ENCODE peak calls at places on chromosomes 4 and X, in seven cellular contexts. Z is BJ; F is WERI-Rb-1; N is dorsolateral prefrontal cortex; Y is CD4-positive, alpha-beta T cell; S is upper lobe of left lung; I is progenitor cell of endocrine pancreas. Q is an unnamed sample.

GRCh38 chr4:153137168-153137567 is 67.1 kb upstream of the TRIM2 start:
- DNase-seq in Z (no peak), F (no peak), N (no peak), Y (no peak), S (no peak), I (no peak), Q (no peak)

GRCh38 chr4:171846232-171846631 is 33.0 kb downstream of the GALNTL6 start:
- DNase-seq in Z (no peak), F (peak), N (no peak), Y (no peak), S (peak), I (peak), Q (no peak)

GRCh38 chr4:158997660-158998349 is 105.1 kb upstream of the RAPGEF2 start:
- DNase-seq in Z (no peak), F (no peak), N (no peak), Y (no peak), S (no peak), I (no peak), Q (no peak)

GRCh38 chr4:107380190-107380589 is 339.8 kb downstream of the PAPSS1 start:
- DNase-seq in Z (no peak), F (no peak), N (no peak), Y (no peak), S (no peak), I (no peak), Q (no peak)

GRCh38 chr4:1249731-1250526 is 999 bp upstream of the CTBP1 start:
- DNase-seq in Z (no peak), F (peak), N (no peak), Y (peak), S (peak), I (no peak), Q (no peak)

GRCh38 chr4:184648220-184649025 is 824 bp downstream of the CASP3 start:
- DNase-seq in Z (no peak), F (peak), N (peak), Y (peak), S (peak), I (peak), Q (peak)

GRCh38 chrX:154458116-154458953 is at the start of gene PLXNA3:
- DNase-seq in Z (no peak), F (peak), N (no peak), Y (peak), S (no peak), I (peak), Q (no peak)

GRCh38 chr4:84479663-84480062 is 19.4 kb downstream of the NKX6-1 start:
- DNase-seq in Z (no peak), F (peak), N (no peak), Y (no peak), S (no peak), I (no peak), Q (no peak)

GRCh38 chrX:644304-645023 is 13.9 kb downstream of the SHOX start:
- DNase-seq in Z (no peak), F (no peak), N (no peak), Y (no peak), S (no peak), I (no peak), Q (no peak)

GRCh38 chr4:2741626-2742025 is 14.5 kb downstream of the TNIP2 start:
- DNase-seq in Z (no peak), F (no peak), N (no peak), Y (no peak), S (no peak), I (no peak), Q (no peak)

GRCh38 chr4:174248407-174248806 is 35.1 kb downstream of the FBXO8 start:
- DNase-seq in Z (no peak), F (no peak), N (no peak), Y (no peak), S (no peak), I (no peak), Q (no peak)

DNA sequence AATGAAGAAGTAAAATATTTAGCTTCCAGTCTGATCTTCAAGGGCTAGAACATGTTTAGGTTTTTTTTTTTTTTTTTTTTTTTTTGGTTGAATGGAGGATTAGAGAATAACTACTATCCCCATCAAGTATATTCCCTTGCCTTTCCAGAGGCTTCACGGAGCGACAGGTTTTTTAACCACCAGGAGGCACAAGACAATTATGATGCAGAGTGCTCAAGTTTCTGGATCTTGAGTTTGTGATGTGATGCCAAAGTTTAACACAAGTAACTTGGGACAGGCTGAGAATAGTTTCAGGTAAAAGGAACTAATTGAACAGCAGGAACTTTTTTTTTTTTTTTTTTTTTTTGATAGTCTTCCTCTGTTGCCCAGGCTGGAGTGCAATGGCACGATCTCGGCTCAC is 30.3 kb downstream of the CCNI start:
- DNase-seq in Z (no peak), F (no peak), N (no peak), Y (no peak), S (no peak), I (no peak), Q (no peak)
- TF ChIP-seq CTCF in Z (peak), F (no peak), N (no peak), Y (no peak), S (no peak), I (peak), Q (no peak)

GRCh38 chr4:42122237-42122636 is 30.2 kb downstream of the BEND4 start:
- DNase-seq in Z (no peak), F (no peak), N (no peak), Y (no peak), S (no peak), I (no peak), Q (no peak)

GRCh38 chr4:42123071-42123644 is 29.3 kb downstream of the BEND4 start:
- DNase-seq in Z (no peak), F (no peak), N (no peak), Y (no peak), S (no peak), I (no peak), Q (no peak)

DNA sequence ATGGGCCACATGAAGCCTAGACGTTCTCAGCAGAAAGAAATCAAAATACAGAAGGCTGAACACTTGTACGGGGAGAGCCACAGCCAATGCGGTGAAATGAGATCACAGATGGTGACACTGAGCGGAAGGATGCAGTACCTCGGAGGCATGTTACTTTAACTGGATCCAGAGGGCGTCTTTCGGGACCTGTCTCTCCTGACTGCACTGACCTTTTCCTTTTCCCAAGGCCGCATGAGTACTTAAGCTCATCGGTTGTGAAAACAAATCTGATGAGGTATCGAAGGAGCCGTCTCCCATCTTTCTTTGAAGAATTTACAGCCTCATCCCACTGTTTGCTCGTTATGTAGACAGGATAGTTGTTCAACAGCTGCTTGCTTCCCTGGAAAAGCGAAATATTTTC is 32.5 kb downstream of the BEND4 start:
- DNase-seq in Z (no peak), F (no peak), N (no peak), Y (no peak), S (no peak), I (no peak), Q (no peak)
- TF ChIP-seq CTCF in Z (no peak), F (no peak), N (no peak), Y (no peak), S (no peak), I (no peak), Q (no peak)

GRCh38 chrX:78593701-78594100 is 65.4 kb downstream of the RTL3 start:
- DNase-seq in Z (no peak), F (no peak), N (no peak), Y (no peak), S (no peak), I (no peak), Q (no peak)

GRCh38 chrX:78592030-78592429 is 67.1 kb downstream of the RTL3 start:
- DNase-seq in Z (no peak), F (no peak), N (no peak), Y (no peak), S (no peak), I (no peak), Q (no peak)

GRCh38 chrX:78595901-78596502 is 63.1 kb downstream of the RTL3 start:
- DNase-seq in Z (no peak), F (no peak), N (no peak), Y (no peak), S (peak), I (no peak), Q (no peak)
- TF ChIP-seq CTCF in Z (peak), F (no peak), N (no peak), Y (no peak), S (no peak), I (peak), Q (no peak)

GRCh38 chrX:78573630-78574029 is 85.5 kb downstream of the RTL3 start:
- DNase-seq in Z (no peak), F (no peak), N (no peak), Y (no peak), S (no peak), I (no peak), Q (no peak)

GRCh38 chrX:78571849-78572248 is 87.3 kb downstream of the RTL3 start:
- DNase-seq in Z (no peak), F (no peak), N (no peak), Y (no peak), S (no peak), I (no peak), Q (no peak)

DNA sequence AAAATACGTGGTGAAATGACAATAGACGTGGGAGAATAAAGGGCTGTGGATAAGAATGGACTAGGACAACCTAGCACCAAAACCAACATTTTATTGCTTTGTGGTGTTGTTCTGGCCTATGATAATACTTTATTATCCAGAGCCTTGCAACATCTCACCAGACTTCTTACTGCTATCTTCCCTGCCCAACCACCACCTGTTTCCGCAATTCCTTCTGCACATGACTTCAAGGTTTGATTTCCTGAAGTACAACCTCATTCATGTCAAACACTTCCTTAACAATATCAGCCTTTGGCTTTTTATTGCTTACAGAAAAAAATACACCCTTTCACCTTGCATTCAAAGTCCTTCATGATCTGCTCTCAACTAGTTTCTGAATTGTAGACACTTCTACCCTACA is 84.8 kb downstream of the RTL3 start:
- DNase-seq in Z (no peak), F (no peak), N (no peak), Y (no peak), S (no peak), I (no peak), Q (no peak)
- TF ChIP-seq CTCF in Z (no peak), F (no peak), N (no peak), Y (no peak), S (no peak), I (no peak), Q (no peak)

GRCh38 chr4:183407635-183408463 is 36.6 kb upstream of the CDKN2AIP start:
- DNase-seq in Z (no peak), F (no peak), N (no peak), Y (no peak), S (no peak), I (no peak), Q (no peak)
- TF ChIP-seq CTCF in Z (no peak), F (no peak), N (no peak), Y (peak), S (no peak), I (no peak), Q (no peak)

GRCh38 chr4:6620296-6620695 is 20.2 kb upstream of the MRFAP1 start:
- DNase-seq in Z (no peak), F (no peak), N (no peak), Y (no peak), S (no peak), I (no peak), Q (no peak)

GRCh38 chr4:6619466-6620255 is 20.8 kb upstream of the MRFAP1 start:
- DNase-seq in Z (no peak), F (no peak), N (no peak), Y (no peak), S (no peak), I (no peak), Q (no peak)

GRCh38 chr4:6619116-6619465 is 21.4 kb upstream of the MRFAP1 start:
- DNase-seq in Z (no peak), F (no peak), N (no peak), Y (no peak), S (no peak), I (no peak), Q (no peak)

GRCh38 chr4:6617246-6617645 is 23.2 kb upstream of the MRFAP1 start:
- DNase-seq in Z (no peak), F (no peak), N (no peak), Y (no peak), S (no peak), I (no peak), Q (no peak)

DNA sequence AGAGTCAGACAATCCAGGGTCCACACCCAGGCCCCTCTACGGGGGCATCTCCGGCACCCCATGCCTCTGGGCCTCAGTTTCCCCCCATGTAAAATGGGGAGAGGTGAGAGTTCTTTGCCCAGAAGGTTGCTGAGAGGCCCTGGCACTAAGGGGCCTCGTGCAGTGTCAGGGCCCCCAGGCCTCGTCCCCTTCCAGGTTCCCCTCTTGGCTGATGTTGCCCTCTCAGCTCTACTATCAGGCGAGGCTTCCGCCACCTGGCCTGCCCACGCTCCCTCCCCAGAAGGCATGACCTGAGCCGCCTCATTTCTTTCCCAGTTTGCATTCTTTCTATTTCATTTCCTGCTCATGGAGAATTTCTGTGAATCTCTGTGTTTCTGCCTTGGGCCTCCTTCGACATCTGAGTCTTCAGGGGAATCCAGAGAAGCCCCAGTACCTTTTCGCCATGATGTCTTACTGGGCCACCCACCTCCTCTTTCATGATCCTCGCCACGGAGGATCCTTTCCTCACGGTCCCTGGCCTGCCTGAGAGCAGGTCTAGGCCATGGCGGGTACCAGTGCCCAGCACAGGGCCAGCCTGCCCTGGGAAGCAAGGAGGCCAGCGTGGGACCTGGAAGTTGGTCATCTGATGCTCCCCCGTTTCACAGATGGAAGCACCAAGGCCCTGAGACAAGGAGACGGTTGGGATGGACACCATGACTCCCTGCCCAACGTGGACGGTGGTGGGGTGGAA is 21.9 kb upstream of the MRFAP1 start:
- DNase-seq in Z (no peak), F (no peak), N (no peak), Y (no peak), S (no peak), I (no peak), Q (no peak)
- TF ChIP-seq CTCF in Z (no peak), F (no peak), N (no peak), Y (no peak), S (no peak), I (no peak), Q (no peak)

GRCh38 chrX:105876658-105877057 is 54.3 kb downstream of the NRK start:
- DNase-seq in Z (no peak), F (no peak), N (no peak), Y (no peak), S (no peak), I (no peak), Q (no peak)
- TF ChIP-seq CTCF in Z (no peak), F (peak), N (peak), Y (no peak), S (no peak), I (peak), Q (no peak)